ENCODE peak calls at places on chromosomes 13 and 19, in six cellular contexts. P, L, Q, C, B and M are unnamed samples.
A peak's percentile ranks its signal among the peaks of the same experiment; 100 is the strongest.

GRCh38 chr13:57264965-57265364 is 98.0 kb downstream of the PRR20E start:
- DNase-seq in P (no peak), L (no peak), Q (no peak), C (no peak), B (no peak), M (peak; percentile 2)

GRCh38 chr19:912181-913079 is 589 bp downstream of the R3HDM4 start:
- DNase-seq in P (no peak), L (no peak), Q (peak; percentile 79), C (no peak), B (no peak), M (no peak)

GRCh38 chr13:76223565-76223964 is 587.4 kb downstream of the LMO7 start:
- DNase-seq in P (no peak), L (no peak), Q (no peak), C (no peak), B (no peak), M (no peak)

GRCh38 chr13:99730403-99730802 is 229.1 kb downstream of the TM9SF2 start:
- DNase-seq in P (no peak), L (no peak), Q (no peak), C (no peak), B (no peak), M (no peak)

GRCh38 chr13:74287672-74288169 is 153.5 kb upstream of the KLF12 start:
- DNase-seq in P (no peak), L (no peak), Q (no peak), C (no peak), B (peak; percentile 56), M (peak; percentile 10)

GRCh38 chr13:41854758-41855157 is 106.2 kb downstream of the VWA8 start:
- DNase-seq in P (no peak), L (no peak), Q (peak; percentile 19), C (no peak), B (no peak), M (no peak)

GRCh38 chr13:48518083-48518482 is 14.8 kb downstream of the RCBTB2 start:
- DNase-seq in P (no peak), L (no peak), Q (no peak), C (no peak), B (no peak), M (no peak)

GRCh38 chr19:47663435-47663910 is 49.7 kb upstream of the EHD2 start:
- DNase-seq in P (no peak), L (no peak), Q (no peak), C (no peak), B (no peak), M (peak; percentile 32)

GRCh38 chr19:58033741-58034475 is at the start of gene ZSCAN1:
- DNase-seq in P (no peak), L (peak; percentile 70), Q (no peak), C (no peak), B (peak; percentile 92), M (peak; percentile 95)

GRCh38 chr19:19170053-19170945 is at the start of gene MEF2B:
- DNase-seq in P (no peak), L (peak; percentile 59), Q (peak; percentile 98), C (no peak), B (peak; percentile 96), M (peak; percentile 89)

GRCh38 chr19:35403116-35403760 is 32.4 kb downstream of the GPR42 start:
- DNase-seq in P (no peak), L (no peak), Q (no peak), C (no peak), B (no peak), M (no peak)

GRCh38 chr19:19529783-19530422 is 1.2 kb downstream of the YJEFN3 start:
- DNase-seq in P (no peak), L (no peak), Q (no peak), C (no peak), B (no peak), M (no peak)

GRCh38 chr19:35041548-35042055 is at the start of gene HPN:
- DNase-seq in P (no peak), L (no peak), Q (no peak), C (no peak), B (no peak), M (peak; percentile 91)

GRCh38 chr19:32203161-32203560 is 142.2 kb upstream of the ZNF507 start:
- DNase-seq in P (no peak), L (no peak), Q (no peak), C (no peak), B (no peak), M (no peak)

GRCh38 chr19:54312436-54313362 is at the start of gene LILRA5:
- DNase-seq in P (no peak), L (no peak), Q (no peak), C (no peak), B (no peak), M (no peak)

GRCh38 chr13:31442605-31443004 is 242.8 kb downstream of the B3GLCT start:
- DNase-seq in P (no peak), L (no peak), Q (no peak), C (no peak), B (no peak), M (no peak)

GRCh38 chr13:48448963-48449614 is 36.2 kb upstream of the LPAR6 start:
- DNase-seq in P (no peak), L (no peak), Q (no peak), C (no peak), B (no peak), M (no peak)

GRCh38 chr13:48731957-48732569 is 78.3 kb downstream of the CYSLTR2 start:
- DNase-seq in P (peak; percentile 28), L (peak; percentile 15), Q (peak; percentile 44), C (no peak), B (peak; percentile 44), M (no peak)

GRCh38 chr19:42370068-42370520 is 20.0 kb downstream of the CNFN start:
- DNase-seq in P (no peak), L (peak; percentile 74), Q (no peak), C (no peak), B (no peak), M (no peak)

GRCh38 chr13:32032780-32033179 is 1.2 kb downstream of the FRY start:
- DNase-seq in P (no peak), L (no peak), Q (no peak), C (no peak), B (no peak), M (no peak)

GRCh38 chr13:69970521-69970920 is 137.1 kb upstream of the ATXN8OS start:
- DNase-seq in P (no peak), L (peak; percentile 1), Q (no peak), C (no peak), B (no peak), M (no peak)

GRCh38 chr13:86002921-86003488 is 203.8 kb upstream of the SLITRK6 start:
- DNase-seq in P (no peak), L (no peak), Q (no peak), C (no peak), B (no peak), M (no peak)

GRCh38 chr19:1248454-1249297 is at the start of gene MIDN:
- DNase-seq in P (no peak), L (no peak), Q (peak; percentile 88), C (no peak), B (peak; percentile 87), M (no peak)

GRCh38 chr19:42197375-42197817 is 20.1 kb downstream of the DEDD2 start:
- DNase-seq in P (no peak), L (no peak), Q (no peak), C (no peak), B (no peak), M (no peak)

GRCh38 chr13:58949646-58950045 is 1214.1 kb downstream of the DIAPH3 start:
- DNase-seq in P (no peak), L (no peak), Q (no peak), C (no peak), B (no peak), M (no peak)
- TF ChIP-seq JUND in P (no peak), L (no peak), Q (no peak), C (no peak), B (no peak), M (no peak)

GRCh38 chr13:61900033-61900432 is 484.4 kb upstream of the PCDH20 start:
- DNase-seq in P (no peak), L (no peak), Q (no peak), C (no peak), B (no peak), M (no peak)

GRCh38 chr13:61898207-61898606 is 482.6 kb upstream of the PCDH20 start:
- DNase-seq in P (no peak), L (no peak), Q (no peak), C (no peak), B (no peak), M (no peak)

GRCh38 chr13:61905054-61905453 is 489.4 kb upstream of the PCDH20 start:
- DNase-seq in P (no peak), L (no peak), Q (no peak), C (no peak), B (no peak), M (no peak)

DNA sequence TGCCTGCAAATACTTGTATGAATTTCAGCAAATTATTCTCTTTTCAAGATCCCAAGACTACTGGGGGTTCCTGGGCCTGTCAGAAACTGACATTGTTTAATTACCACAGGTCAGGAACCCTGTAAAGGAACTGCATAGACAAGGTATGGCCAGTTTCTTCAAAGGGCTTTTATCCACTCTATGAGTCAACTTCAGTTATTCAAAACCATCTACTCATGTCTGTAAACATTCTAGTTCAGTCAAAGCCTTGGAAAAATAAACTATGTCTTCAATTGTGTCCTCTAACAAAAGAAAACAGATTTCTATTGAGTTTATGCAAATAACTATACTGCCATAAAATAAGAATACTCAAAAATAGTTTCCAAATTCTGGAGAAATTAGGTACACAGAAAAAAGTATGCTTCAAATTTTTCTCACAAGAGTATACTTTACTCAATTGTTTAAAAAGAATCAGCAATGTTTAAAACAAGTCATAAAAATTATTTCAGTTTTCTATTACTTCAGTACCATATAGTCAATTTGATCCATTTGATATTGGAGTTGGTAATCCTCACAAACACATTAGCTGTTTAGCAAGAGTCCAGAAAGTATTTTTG is 486.4 kb upstream of the PCDH20 start:
- DNase-seq in P (no peak), L (no peak), Q (no peak), C (no peak), B (no peak), M (no peak)
- TF ChIP-seq JUND in P (no peak), L (no peak), Q (no peak), C (no peak), B (no peak), M (no peak)

GRCh38 chr13:20258963-20259288 is 26.8 kb upstream of the GJB6 start:
- DNase-seq in P (no peak), L (no peak), Q (no peak), C (no peak), B (no peak), M (no peak)

GRCh38 chr13:20258208-20258962 is 26.3 kb upstream of the GJB6 start:
- DNase-seq in P (no peak), L (no peak), Q (no peak), C (no peak), B (no peak), M (no peak)

GRCh38 chr13:20264271-20265018 is 32.3 kb upstream of the GJB6 start:
- DNase-seq in P (no peak), L (no peak), Q (no peak), C (peak; percentile 55), B (no peak), M (no peak)

GRCh38 chr13:20263393-20264044 is 31.4 kb upstream of the GJB6 start:
- DNase-seq in P (no peak), L (no peak), Q (no peak), C (no peak), B (no peak), M (no peak)
- TF ChIP-seq JUND in P (no peak), L (no peak), Q (no peak), C (no peak), B (no peak), M (no peak)

DNA sequence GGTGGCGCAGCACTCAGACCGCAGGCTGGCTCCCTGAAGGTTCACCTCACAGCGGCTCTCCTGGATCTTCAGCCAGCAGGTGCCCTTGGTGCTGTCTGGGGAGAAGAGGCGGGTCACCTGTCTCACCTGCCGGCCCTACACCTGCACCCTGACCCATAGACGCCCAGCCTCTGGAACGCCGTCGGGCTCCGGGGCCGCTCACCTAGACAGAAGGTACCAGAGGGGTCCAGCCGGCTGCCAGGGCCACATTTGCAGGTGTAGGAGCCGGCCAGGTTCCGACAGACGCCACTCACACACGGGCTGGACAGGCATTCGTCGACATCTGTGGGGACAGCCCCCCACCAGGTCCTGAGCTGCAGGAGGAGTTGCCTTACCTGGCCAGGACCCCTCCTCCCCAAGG is 22.9 kb downstream of the FBN3 start:
- DNase-seq in P (no peak), L (no peak), Q (no peak), C (no peak), B (no peak), M (no peak)
- TF ChIP-seq JUND in P (no peak), L (no peak), Q (no peak), C (no peak), B (no peak), M (no peak)